ENCODE peak calls at places on chromosomes 2 and 18, in six cellular contexts. C is hepatocyte, T is HCT116, I is PC-3, Z is GM23248, W is neural progenitor cell. A is an unnamed sample.

GRCh38 chr2:41283079-41283765 is 764.6 kb upstream of the PKDCC start:
- DNase-seq in I (peak), Z (no peak), T (no peak), W (peak), C (no peak), A (peak)

GRCh38 chr2:118668431-118669424 is 178.7 kb downstream of the EN1 start:
- DNase-seq in I (peak), Z (peak), W (peak), C (peak), T (peak), A (no peak)

GRCh38 chr2:157497603-157498314 is 53.9 kb upstream of the CYTIP start:
- DNase-seq in Z (peak), T (peak), W (peak), I (peak), C (peak), A (peak)

GRCh38 chr2:199704358-199705238 is 146.4 kb downstream of the FTCDNL1 start:
- DNase-seq in W (peak), I (peak), C (peak), Z (peak), T (peak), A (peak)

GRCh38 chr2:127776122-127776780 is 34.7 kb downstream of the WDR33 start:
- DNase-seq in W (no peak), C (no peak), Z (peak), T (no peak), I (no peak), A (no peak)

GRCh38 chr2:20597868-20598183 is 53.1 kb downstream of the HS1BP3 start:
- DNase-seq in W (no peak), I (no peak), C (no peak), T (no peak), Z (no peak), A (no peak)

GRCh38 chr18:4172491-4172890 is 282.6 kb downstream of the DLGAP1 start:
- DNase-seq in W (no peak), Z (no peak), T (no peak), I (no peak), C (no peak), A (no peak)

GRCh38 chr2:190649798-190650390 is 1.0 kb downstream of the NAB1 start:
- DNase-seq in W (peak), C (no peak), I (peak), Z (peak), T (no peak), A (peak)

GRCh38 chr2:10273215-10274175 is 29.2 kb upstream of the HPCAL1 start:
- DNase-seq in I (no peak), T (no peak), W (no peak), Z (no peak), C (no peak), A (no peak)

GRCh38 chr2:187542123-187542522 is 12.1 kb downstream of the TFPI start:
- DNase-seq in T (no peak), I (no peak), C (no peak), W (no peak), Z (peak), A (no peak)

GRCh38 chr2:67585400-67585799 is 188.3 kb downstream of the ETAA1 start:
- DNase-seq in T (no peak), C (no peak), Z (peak), W (no peak), I (no peak), A (no peak)

GRCh38 chr18:48456838-48457237 is 47.7 kb upstream of the ZBTB7C start:
- DNase-seq in T (no peak), C (no peak), Z (no peak), W (no peak), I (no peak), A (no peak)

GRCh38 chr2:1582891-1583341 is 161.4 kb downstream of the PXDN start:
- DNase-seq in T (no peak), W (no peak), C (no peak), Z (no peak), I (no peak), A (no peak)

GRCh38 chr2:44351088-44351487 is 10.2 kb downstream of the PREPL start:
- DNase-seq in C (no peak), W (no peak), Z (peak), T (no peak), I (no peak), A (peak)

GRCh38 chr2:8805278-8806045 is 32.0 kb downstream of the KIDINS220 start:
- DNase-seq in C (no peak), W (no peak), T (no peak), Z (no peak), I (no peak), A (no peak)

GRCh38 chr2:150482667-150483260 is 4.7 kb downstream of the RND3 start:
- DNase-seq in Z (no peak), T (no peak), W (no peak), I (peak), C (no peak), A (no peak)

GRCh38 chr2:33595385-33595784 is 3.7 kb downstream of the FAM98A start:
- DNase-seq in C (no peak), W (no peak), Z (no peak), I (no peak), T (no peak), A (no peak)

GRCh38 chr18:45156941-45157340 is 458.3 kb upstream of the SLC14A2 start:
- DNase-seq in Z (peak), I (no peak), W (no peak), T (no peak), C (no peak), A (no peak)

GRCh38 chr2:216765810-216766259 is 70.5 kb upstream of the IGFBP5 start:
- DNase-seq in Z (no peak), T (no peak), W (peak), I (peak), C (peak), A (peak)

DNA sequence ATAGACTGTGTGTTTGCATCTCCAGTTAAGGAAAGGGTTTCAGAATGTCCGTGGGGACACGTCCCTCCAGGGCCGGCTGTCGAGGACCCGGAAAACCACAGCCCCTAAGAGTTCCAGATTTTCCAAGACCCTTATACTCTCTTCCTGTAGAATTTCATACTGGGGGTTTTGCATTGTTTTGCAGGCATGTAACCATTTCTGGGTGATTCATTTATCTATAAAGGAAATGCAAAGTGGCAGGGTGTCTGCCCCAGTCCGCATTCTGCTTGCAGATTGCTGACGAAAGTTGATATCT is 8.5 kb downstream of the SP9 start:
- DNase-seq in I (no peak), W (peak), T (no peak), Z (no peak), C (no peak), A (no peak)
- TF ChIP-seq EZH2 in I (no peak), W (no peak), T (no peak), Z (no peak), C (no peak), A (peak)

DNA sequence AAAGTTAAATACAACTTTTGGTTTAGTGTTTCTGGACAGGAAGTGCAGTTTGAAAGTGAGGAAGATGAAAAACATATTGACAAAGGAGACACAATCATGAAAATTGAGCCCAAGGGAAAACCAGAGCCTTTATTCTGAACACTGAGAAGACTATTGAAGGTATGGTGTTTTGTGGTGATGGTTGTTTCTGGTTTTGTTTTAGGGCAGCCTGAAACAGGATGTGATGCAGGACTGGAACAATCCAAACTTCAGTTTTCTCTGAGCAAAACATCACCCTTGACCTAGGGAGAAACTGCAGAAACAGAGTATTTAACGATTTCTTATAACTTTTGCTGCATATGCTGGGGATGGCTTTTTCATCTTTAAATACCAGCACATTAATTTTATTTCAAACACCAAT is 76.6 kb upstream of the RFX8 start:
- DNase-seq in C (no peak), I (no peak), Z (no peak), T (no peak), W (no peak), A (no peak)
- H3K4me2 ChIP-seq in C (no peak), I (no peak), Z (no peak), T (no peak), W (no peak), A (no peak)

GRCh38 chr18:13382683-13382989 is 164.1 kb downstream of the LDLRAD4 start:
- DNase-seq in W (no peak), Z (no peak), C (no peak), I (no peak), T (no peak), A (no peak)
- TF ChIP-seq EZH2phosphoT487 in W (no peak), Z (no peak), C (no peak), I (no peak), T (no peak), A (no peak)

DNA sequence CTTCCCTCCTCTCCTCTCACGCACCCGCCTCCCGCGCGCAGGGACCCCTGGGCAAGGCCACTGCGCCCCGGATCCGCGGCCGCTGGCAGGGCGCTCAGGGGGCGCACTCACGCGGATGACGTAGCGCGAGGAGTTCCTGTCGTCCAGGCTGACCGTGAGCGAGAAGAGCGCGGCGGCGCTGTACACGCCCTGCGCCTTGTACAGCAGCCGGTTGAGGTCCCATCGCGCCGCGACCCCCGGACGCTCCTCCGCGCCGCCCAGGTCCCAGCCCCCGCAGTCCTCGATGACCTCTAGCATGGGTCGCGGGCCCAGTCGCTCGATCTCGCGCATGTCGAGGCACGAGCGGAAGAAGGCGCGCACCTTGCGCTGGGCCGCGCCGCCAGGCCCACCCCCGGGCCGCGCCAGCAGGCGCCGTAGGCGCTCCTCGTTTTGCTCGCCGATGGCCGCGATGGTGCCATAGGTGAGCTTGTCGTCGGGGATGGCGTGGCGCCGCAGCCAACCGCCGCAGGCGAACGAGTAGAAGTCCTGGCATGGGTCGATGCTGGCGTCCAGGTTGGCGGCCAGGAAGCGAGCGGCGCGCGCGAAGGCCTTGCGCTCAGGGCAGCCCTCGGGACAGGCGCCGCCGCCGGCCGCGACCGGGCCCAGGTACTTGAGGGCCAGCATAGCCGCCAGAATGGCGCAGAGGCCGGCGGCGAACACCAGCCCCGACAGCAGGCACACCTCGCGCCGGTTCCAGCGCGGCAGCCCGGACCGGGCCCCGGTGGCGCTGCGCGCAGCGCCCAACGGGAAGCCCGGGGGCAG is 1.7 kb downstream of the ECEL1 start:
- DNase-seq in T (no peak), W (peak), C (no peak), I (no peak), Z (no peak), A (peak)
- TF ChIP-seq EZH2 in T (no peak), W (peak), C (peak), I (no peak), Z (peak), A (peak)

DNA sequence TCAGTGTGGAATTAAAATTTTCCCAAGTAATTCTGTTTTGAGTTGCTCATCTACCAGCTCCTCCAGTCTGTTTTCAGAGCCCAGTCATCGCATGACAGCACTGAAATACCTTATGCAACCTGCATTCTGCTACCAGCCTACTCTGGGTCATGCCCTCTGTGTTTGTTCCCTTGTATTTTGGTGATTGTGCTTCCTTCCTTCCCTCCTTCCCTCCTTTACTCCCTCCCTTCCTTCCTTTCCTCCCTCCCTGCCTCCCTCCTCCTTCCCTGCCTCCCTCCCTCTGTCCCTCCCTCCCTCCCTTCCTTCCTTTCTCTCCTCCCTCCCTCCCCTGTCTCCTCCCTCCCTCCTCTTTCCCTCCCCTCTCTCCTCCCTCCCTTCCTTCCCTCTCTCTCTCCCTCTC is 289.6 kb downstream of the CDH2 start:
- DNase-seq in T (no peak), Z (peak), W (no peak), I (peak), C (no peak), A (no peak)
- H3K4me2 ChIP-seq in T (no peak), Z (no peak), W (no peak), I (peak), C (no peak), A (no peak)

DNA sequence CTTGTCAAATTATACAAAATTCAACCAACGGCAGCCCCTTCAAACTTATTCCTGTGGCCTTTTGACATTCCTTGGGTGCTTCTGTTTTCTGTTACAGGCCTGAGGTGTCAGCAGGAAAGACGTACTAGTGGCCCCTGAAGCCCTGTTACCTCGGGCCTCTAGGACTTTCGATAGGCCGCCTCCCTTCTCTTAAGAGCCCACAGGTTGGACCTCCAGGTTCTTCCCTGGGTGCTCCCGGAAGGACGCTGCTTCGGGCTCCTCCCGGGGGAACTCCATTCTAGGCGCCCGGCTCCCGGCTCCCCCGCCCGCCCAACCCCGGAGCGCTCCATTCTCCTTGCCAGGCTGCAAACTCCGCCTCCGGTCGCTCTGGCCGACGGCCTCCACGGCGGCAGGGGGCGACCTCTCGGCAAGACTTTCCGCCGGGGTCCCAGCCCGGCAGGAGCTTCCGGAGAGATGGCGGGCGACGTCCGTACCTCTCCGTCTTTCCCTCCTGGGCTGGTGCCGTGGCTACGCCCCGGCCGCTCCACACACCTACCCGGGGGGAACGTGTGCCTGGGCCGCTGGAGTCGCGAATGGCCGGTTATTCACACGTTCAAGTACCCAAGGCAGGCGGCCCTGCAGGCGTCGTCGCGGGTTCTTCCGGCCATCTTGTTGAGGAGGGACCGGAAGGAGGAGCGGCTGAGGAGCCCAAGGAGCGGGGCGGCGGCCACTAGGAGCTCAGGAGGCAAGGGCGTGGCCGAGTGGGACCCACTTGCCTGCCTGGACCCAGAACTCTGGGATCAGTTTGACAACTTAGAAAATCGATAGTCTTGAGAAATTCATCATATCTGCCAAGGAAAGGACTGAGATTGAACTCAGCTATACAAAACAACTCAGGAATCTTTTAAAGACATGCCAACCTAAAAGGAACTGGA is 27.5 kb downstream of the BOLA3 start:
- DNase-seq in T (no peak), W (peak), Z (peak), C (peak), I (peak), A (peak)
- TF ChIP-seq EZH2phosphoT487 in T (no peak), W (no peak), Z (no peak), C (no peak), I (no peak), A (no peak)

DNA sequence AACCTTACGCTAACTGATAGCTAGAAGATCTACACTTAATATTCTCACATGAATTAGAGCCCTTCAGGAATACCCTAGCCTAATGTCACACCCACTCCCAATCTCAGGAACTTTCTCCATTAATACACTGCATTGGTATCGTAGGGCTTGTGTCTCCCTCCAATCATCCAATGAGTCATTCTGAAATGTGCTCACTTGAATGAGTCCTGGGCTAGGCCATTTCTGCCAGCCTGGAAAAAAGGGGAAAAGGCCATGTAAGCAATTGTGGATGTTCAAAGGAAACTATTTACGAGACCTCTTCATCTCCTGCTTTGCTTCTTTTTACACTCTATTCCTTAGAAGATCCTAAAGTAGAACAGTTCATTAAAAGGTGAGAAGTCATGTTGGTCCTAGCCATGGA is 18.8 kb downstream of the ZEB2 start:
- DNase-seq in Z (peak), T (no peak), I (peak), W (no peak), C (no peak), A (no peak)
- TF ChIP-seq EZH2 in Z (no peak), T (no peak), I (no peak), W (no peak), C (no peak), A (no peak)

GRCh38 chr2:237199082-237199481 is 113.4 kb downstream of the COPS8 start:
- DNase-seq in I (no peak), C (no peak), W (no peak), T (no peak), Z (peak), A (peak)

GRCh38 chr2:237198144-237198900 is 112.6 kb downstream of the COPS8 start:
- DNase-seq in Z (peak), C (no peak), W (no peak), I (peak), T (no peak), A (peak)

GRCh38 chr2:237195396-237196119 is 109.9 kb downstream of the COPS8 start:
- DNase-seq in C (no peak), T (no peak), Z (no peak), W (no peak), I (no peak), A (no peak)

GRCh38 chr2:237194906-237195305 is 109.2 kb downstream of the COPS8 start:
- DNase-seq in W (no peak), I (no peak), C (no peak), Z (no peak), T (no peak), A (no peak)

GRCh38 chr2:237196866-237197618 is 111.4 kb downstream of the COPS8 start:
- DNase-seq in Z (peak), C (no peak), T (no peak), W (no peak), I (peak), A (no peak)
- H3K4me2 ChIP-seq in Z (peak), C (peak), T (peak), W (no peak), I (peak), A (peak)

GRCh38 chr2:159030674-159031380 is 62.4 kb downstream of the TANC1 start:
- DNase-seq in W (peak), Z (peak), C (peak), T (peak), I (peak), A (peak)
- TF ChIP-seq EZH2phosphoT487 in W (no peak), Z (no peak), C (no peak), T (no peak), I (no peak), A (no peak)

DNA sequence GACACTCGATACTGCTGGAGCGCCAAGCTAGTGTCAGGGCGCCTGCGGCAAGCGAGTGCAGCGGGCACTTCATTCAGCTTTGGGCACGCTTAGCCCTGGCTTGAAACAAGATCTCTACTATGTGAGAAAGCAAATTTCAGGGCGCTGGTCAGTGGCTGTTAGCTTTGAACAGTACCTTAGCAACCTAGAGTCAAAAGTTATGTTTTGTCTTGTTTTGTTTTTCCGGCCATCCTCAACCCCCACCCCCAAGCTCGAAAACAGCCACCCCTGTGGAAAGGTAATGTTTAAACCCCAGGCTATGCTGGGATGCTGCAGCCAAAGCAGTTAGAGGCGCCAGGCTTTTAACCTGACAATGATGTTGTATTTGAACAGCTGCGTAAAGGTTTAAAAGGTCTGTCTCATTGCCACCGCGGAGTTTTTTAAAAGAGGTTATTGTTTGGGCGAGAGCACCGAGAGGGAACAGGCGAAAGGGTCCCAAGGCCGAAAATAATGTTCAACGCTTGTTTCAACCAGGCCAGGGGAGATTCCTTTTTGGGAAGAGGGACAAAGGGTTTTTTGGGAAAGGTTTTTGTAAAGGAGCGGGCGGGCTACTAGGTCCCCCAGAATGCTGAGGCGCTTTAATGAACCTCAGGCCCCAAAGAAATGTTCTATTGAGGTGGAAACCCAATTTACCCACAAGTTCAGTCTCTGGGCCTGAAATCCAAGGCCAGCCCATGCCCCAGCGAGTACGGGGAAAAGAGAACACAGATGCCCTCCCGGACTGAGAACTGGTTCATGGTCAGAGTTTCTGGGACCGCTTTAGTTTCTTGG is 2.3 kb upstream of the HOXD10 start:
- DNase-seq in I (peak), W (no peak), T (no peak), Z (peak), C (no peak), A (no peak)
- TF ChIP-seq EZH2 in I (no peak), W (peak), T (no peak), Z (no peak), C (no peak), A (peak)

A was measured in GM23338.